ENCODE peak calls at places on chromosome 4, in ten cellular contexts. K is heart right ventricle; P is lower lobe of right lung; T is CD4-positive, CD25-positive, alpha-beta regulatory T cell; S is HCT116; Z is PC-3; O is right cardiac atrium; D is upper lobe of right lung; C is Panc1; X is gastrocnemius medialis. Y is an unnamed sample.

GRCh38 chr4:38958453-38958852 is 73.8 kb downstream of the TMEM156 start:
- ATAC-seq in K (no peak), P (no peak), T (no peak), S (no peak), Z (no peak), O (no peak), D (no peak), C (no peak), X (no peak), Y (no peak)

GRCh38 chr4:1717129-1718094 is 3.7 kb downstream of the TMEM129 start:
- ATAC-seq in K (no peak), P (no peak), T (no peak), S (no peak), Z (no peak), O (no peak), D (no peak), C (no peak), X (no peak), Y (no peak)

GRCh38 chr4:112517067-112517588 is 1.1 kb upstream of the NEUROG2 start:
- ATAC-seq in K (no peak), P (no peak), T (no peak), S (no peak), Z (no peak), O (no peak), D (no peak), C (no peak), X (no peak), Y (no peak)

GRCh38 chr4:79578613-79579012 is 170.6 kb upstream of the GK2 start:
- ATAC-seq in K (no peak), P (peak; percentile 87), T (no peak), S (no peak), Z (no peak), O (no peak), D (peak; percentile 95), C (no peak), X (no peak), Y (no peak)

GRCh38 chr4:127214001-127214400 is 418.8 kb upstream of the INTU start:
- ATAC-seq in K (peak; percentile 50), P (peak; percentile 64), T (no peak), S (no peak), Z (no peak), O (peak; percentile 83), D (peak; percentile 31), C (no peak), X (no peak), Y (no peak)

GRCh38 chr4:80173387-80173786 is 23.9 kb upstream of the PRDM8 start:
- ATAC-seq in K (no peak), P (no peak), T (peak; percentile 98), S (no peak), Z (peak; percentile 100), O (no peak), D (no peak), C (peak; percentile 92), X (no peak), Y (no peak)

GRCh38 chr4:38366997-38367396 is 297.0 kb upstream of the KLF3 start:
- ATAC-seq in K (no peak), P (no peak), T (no peak), S (no peak), Z (no peak), O (no peak), D (no peak), C (no peak), X (no peak), Y (no peak)

GRCh38 chr4:48139688-48140087 is 5.6 kb upstream of the TXK start:
- ATAC-seq in K (no peak), P (no peak), T (no peak), S (no peak), Z (no peak), O (no peak), D (no peak), C (no peak), X (no peak), Y (no peak)

GRCh38 chr4:189786447-189786846 is 154.2 kb upstream of the FRG1 start:
- ATAC-seq in K (no peak), P (no peak), T (no peak), S (no peak), Z (no peak), O (no peak), D (no peak), C (no peak), X (no peak), Y (no peak)

GRCh38 chr4:10033191-10033881 is 12.0 kb upstream of the SLC2A9 start:
- ATAC-seq in K (peak; percentile 63), P (peak; percentile 65), T (no peak), S (no peak), Z (no peak), O (peak; percentile 82), D (peak; percentile 64), C (no peak), X (no peak), Y (peak; percentile 82)

GRCh38 chr4:109691411-109691920 is 11.8 kb downstream of the CASP6 start:
- ATAC-seq in K (no peak), P (no peak), T (no peak), S (no peak), Z (no peak), O (no peak), D (no peak), C (no peak), X (no peak), Y (no peak)

GRCh38 chr4:68299492-68300457 is 50.1 kb downstream of the YTHDC1 start:
- ATAC-seq in K (no peak), P (no peak), T (no peak), S (no peak), Z (no peak), O (no peak), D (no peak), C (no peak), X (no peak), Y (no peak)

GRCh38 chr4:168408620-168409019 is 71.7 kb downstream of the DDX60L start:
- ATAC-seq in K (peak; percentile 95), P (peak; percentile 51), T (no peak), S (peak; percentile 74), Z (peak; percentile 91), O (peak; percentile 95), D (peak; percentile 68), C (no peak), X (peak; percentile 98), Y (peak; percentile 89)

DNA sequence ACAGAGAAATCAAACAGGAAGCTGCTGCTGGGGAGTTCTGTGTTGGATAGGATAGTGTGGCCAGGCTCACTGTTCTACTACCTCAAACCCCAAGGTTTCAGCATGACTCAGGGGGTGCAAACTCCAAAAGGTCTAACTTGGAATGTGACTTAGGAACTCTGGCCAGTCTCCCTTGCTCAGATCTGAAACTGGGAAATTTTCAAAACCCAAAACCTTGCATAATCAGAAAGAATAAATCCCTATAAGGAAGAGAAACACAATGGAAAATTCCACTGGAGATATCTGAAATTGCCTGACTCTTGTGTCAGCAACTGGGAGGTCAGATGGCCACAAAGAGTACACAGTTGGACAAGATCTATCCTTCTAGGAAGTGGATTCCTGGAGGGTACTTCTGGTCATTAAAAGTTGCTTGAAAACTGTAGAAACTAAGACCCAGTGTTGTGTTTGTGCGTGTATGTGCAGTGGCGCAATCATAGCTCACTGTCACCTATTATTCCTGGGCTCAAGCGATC is 58.0 kb downstream of the PPEF2 start:
- ATAC-seq in K (no peak), P (peak; percentile 56), T (no peak), S (no peak), Z (no peak), O (peak; percentile 58), D (peak; percentile 7), C (no peak), X (no peak), Y (peak; percentile 70)
- H3K27ac ChIP-seq in K (no peak overlapping the region), P (peak overlapping the region; percentile 43), T (no peak overlapping the region), S (no peak overlapping the region), Z (no peak overlapping the region), O (no peak overlapping the region), D (peak overlapping the region; percentile 11), C (no peak overlapping the region), X (no peak overlapping the region), Y (no peak overlapping the region)

DNA sequence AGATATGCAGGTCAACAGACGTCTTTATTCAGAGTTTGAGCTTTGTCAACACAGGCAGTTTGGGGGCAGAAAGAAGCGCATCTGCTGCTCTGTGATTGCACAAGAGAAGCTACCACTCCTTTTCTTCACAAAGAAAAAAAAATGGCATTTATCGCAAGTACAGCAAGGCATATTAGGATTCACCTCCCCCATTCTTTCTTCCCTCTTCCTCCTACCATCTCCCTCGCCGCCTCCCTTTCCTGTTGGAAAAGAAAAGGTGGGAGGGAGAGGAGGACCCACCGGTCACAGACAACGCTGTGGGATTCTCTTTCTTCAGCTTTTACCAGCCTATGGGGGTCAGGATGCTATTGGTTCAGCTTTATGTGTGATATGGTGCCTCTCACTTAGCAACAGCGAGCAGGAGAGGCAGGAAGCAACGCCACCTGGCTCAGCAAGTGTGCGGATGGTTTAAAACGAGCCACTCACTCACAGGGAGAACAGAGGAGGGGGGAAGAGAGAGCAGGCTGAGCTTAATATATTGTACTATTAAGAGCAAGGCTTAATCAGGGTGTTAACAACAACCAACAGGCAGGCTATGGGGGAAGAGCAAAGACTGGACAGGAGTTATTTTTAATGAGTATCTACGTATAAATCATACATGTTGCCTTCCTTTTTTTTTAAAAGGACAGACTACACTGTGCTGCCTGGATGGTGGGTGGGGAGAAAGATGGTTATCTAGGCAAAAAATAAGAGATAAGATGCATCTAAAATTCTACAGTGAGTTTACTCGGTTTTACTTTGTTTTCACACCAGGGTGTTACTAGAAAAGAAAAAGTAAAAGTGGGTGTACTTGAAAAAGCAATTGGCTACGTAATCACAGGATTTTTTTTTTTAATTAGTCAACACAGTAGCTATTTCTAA is 104.7 kb downstream of the MAML3 start:
- ATAC-seq in K (peak; percentile 87), P (peak; percentile 65), T (peak; percentile 90), S (no peak), Z (peak; percentile 76), O (peak; percentile 81), D (peak; percentile 76), C (peak; percentile 85), X (peak; percentile 40), Y (peak; percentile 80)
- H3K27ac ChIP-seq in K (peak overlapping the region; percentile 66), P (peak overlapping the region; percentile 70), T (no peak overlapping the region), S (no peak overlapping the region), Z (peak overlapping the region; percentile 68), O (peak overlapping the region; percentile 42), D (peak overlapping the region; percentile 65), C (peak overlapping the region; percentile 82), X (peak overlapping the region; percentile 54), Y (peak overlapping the region; percentile 74)

GRCh38 chr4:6649216-6649615 is 8.7 kb downstream of the MRFAP1 start:
- ATAC-seq in K (no peak), P (no peak), T (no peak), S (no peak), Z (no peak), O (no peak), D (no peak), C (no peak), X (no peak), Y (no peak)
- H3K27ac ChIP-seq in K (no peak overlapping the region), P (no peak overlapping the region), T (no peak overlapping the region), S (no peak overlapping the region), Z (no peak overlapping the region), O (no peak overlapping the region), D (no peak overlapping the region), C (no peak overlapping the region), X (no peak overlapping the region), Y (no peak overlapping the region)

DNA sequence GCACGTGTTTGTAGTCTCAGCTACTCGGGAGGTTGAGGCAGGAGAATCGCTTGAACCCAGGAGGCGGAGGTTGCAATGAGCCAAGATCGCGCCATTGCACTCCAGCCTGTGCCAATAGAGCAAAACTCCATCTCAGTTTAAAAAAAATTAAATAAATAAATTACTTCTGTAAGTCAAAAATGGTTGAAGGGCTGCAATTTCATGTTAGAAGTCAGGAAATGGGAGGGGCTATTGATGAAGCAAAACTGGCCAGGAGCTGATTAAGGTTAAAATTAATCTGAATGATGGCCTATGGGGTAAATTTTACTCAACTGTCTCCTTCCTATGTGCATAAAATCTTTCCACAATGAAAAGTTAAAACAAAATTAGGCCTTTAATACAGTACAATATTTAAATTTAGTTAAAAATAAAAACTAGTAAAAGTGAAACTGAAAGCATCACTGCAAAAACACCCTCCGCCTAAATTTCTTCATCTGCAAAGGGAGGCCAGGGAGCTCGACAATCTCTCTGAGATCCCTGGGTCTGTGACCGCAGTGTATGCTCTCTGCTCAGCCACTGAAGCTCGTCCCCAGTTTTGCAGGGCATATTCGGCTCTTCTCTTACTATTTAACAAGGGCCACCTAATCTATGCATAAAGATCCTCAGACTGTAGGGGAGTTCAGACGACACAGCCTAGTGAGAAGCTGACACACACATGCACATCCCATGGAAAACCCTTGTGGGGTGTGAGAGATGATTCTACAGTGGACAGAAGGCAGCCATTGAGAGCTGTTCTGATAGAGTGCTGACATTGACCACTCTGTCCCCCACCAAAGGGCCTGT is 57.2 kb downstream of the IRF2 start:
- ATAC-seq in K (peak; percentile 29), P (peak; percentile 34), T (peak; percentile 43), S (peak; percentile 59), Z (no peak), O (peak; percentile 57), D (peak; percentile 51), C (peak; percentile 78), X (peak; percentile 22), Y (peak; percentile 37)
- H3K27ac ChIP-seq in K (peak overlapping the region; percentile 69), P (peak overlapping the region; percentile 79), T (peak overlapping the region; percentile 93), S (peak overlapping the region; percentile 47), Z (peak overlapping the region; percentile 87), O (peak overlapping the region; percentile 86), D (peak overlapping the region; percentile 44), C (peak overlapping the region; percentile 7), X (peak overlapping the region; percentile 41), Y (peak overlapping the region; percentile 62)

Y was measured in gastroesophageal sphincter.